ENCODE peak calls at places on chromosome 12, in seven cellular contexts. E is heart left ventricle, P is AG04450, I is heart right ventricle, T is prostate gland, X is A673, Y is body of pancreas. W is an unnamed sample.

GRCh38 chr12:79444089-79444488 is 246.7 kb downstream of the PAWR start:
- DNase-seq in E (no peak), P (no peak), I (no peak), T (no peak), X (peak; percentile 57), Y (no peak), W (no peak)

GRCh38 chr12:29644536-29645162 is 139.1 kb downstream of the TMTC1 start:
- DNase-seq in E (no peak), P (no peak), I (no peak), T (no peak), X (no peak), Y (no peak), W (no peak)

GRCh38 chr12:19273482-19274330 is 144.2 kb downstream of the PLEKHA5 start:
- DNase-seq in E (peak; percentile 79), P (peak; percentile 86), I (peak; percentile 64), T (peak; percentile 35), X (peak; percentile 96), Y (peak; percentile 70), W (peak; percentile 89)

GRCh38 chr12:130401703-130402102 is 64.0 kb downstream of the PIWIL1 start:
- DNase-seq in E (no peak), P (no peak), I (no peak), T (no peak), X (peak; percentile 14), Y (no peak), W (no peak)

GRCh38 chr12:70733385-70733784 is 96.2 kb upstream of the PTPRB start:
- DNase-seq in E (peak; percentile 14), P (no peak), I (no peak), T (peak; percentile 29), X (peak; percentile 88), Y (no peak), W (no peak)

GRCh38 chr12:100553851-100554404 is 19.6 kb upstream of the GAS2L3 start:
- DNase-seq in E (no peak), P (no peak), I (no peak), T (no peak), X (no peak), Y (no peak), W (no peak)

GRCh38 chr12:46523863-46524770 is 151.5 kb upstream of the SLC38A2 start:
- DNase-seq in E (no peak), P (peak; percentile 92), I (no peak), T (no peak), X (no peak), Y (no peak), W (no peak)

GRCh38 chr12:28079539-28079938 is 107.0 kb upstream of the PTHLH start:
- DNase-seq in E (no peak), P (no peak), I (no peak), T (no peak), X (no peak), Y (no peak), W (no peak)

GRCh38 chr12:68423175-68423574 is 91.0 kb upstream of the MDM1 start:
- DNase-seq in E (no peak), P (no peak), I (no peak), T (no peak), X (no peak), Y (no peak), W (no peak)

GRCh38 chr12:71876400-71876799 is 36.8 kb downstream of the TBC1D15 start:
- DNase-seq in E (no peak), P (no peak), I (no peak), T (no peak), X (peak; percentile 65), Y (no peak), W (no peak)

DNA sequence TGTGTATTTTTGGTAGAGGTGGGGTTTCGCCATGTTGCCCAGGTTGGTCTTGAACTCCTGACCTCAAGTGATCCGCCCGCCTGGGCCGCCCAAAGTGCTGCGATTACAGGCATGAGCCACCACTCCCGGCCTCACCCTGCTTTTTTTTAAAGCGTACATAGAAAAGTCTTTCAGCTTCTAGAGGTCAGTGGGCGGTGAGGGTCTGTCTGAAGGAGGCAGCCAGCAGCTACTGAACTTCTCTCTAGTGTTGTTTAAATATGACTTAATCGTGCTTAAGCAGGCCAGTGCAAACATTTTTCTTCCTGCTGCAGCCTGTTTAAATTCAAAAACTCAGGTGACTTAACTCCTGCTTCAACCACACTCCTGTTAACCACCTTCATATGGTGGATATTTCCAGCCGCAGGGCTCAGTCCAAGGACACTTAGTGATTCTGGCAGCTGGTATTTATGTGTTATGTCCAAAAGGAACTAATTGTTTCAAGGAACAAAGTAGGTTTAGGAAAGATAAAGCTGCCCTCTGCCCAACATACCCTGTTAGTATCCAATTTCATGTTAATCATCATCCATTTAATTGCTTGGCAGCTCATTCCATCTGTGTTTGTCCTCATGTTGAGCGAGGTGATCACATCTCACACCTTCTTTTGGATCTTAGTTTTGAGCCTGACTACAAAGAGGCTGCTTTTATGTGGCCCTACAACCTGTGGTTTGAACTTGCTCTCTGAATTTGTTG is 2.0 kb downstream of the PRKAB1 start:
- DNase-seq in E (no peak), P (no peak), I (no peak), T (peak; percentile 56), X (no peak), Y (peak; percentile 67), W (no peak)
- H3K4me3 ChIP-seq in E (no peak overlapping the region), P (no peak overlapping the region), I (no peak overlapping the region), T (no peak overlapping the region), X (no peak overlapping the region), Y (no peak overlapping the region), W (peak overlapping the region; percentile 87)

GRCh38 chr12:106058256-106059182 is 80.2 kb downstream of the NUAK1 start:
- DNase-seq in E (no peak), P (no peak), I (no peak), T (no peak), X (no peak), Y (no peak), W (no peak)
- H3K27ac ChIP-seq in E (no peak overlapping the region), P (no peak overlapping the region), I (no peak overlapping the region), T (no peak overlapping the region), X (no peak overlapping the region), Y (no peak overlapping the region), W (peak overlapping the region; percentile 49)

DNA sequence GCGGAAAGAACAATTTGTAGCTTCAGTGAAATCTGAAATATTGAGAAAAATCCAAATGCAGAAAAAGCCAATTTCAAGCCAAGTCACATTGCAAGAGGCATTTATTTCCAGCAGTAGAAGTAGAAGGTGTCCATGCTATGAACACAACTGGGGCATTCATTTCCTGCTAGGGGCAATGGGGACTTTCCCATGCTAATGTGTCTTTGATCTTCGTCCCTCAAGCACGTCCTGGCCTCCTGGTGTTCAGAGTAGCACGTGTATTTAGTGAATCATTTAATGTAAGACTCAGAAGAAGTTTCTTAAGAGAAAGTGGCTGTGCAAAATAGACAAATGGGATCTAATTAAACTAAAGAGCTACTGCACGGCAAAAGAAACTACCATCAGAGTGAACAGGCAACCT is 267.9 kb downstream of the TMEM132C start:
- DNase-seq in E (no peak), P (no peak), I (no peak), T (no peak), X (no peak), Y (no peak), W (no peak)
- H3K4me3 ChIP-seq in E (no peak overlapping the region), P (no peak overlapping the region), I (no peak overlapping the region), T (no peak overlapping the region), X (no peak overlapping the region), Y (no peak overlapping the region), W (no peak overlapping the region)

GRCh38 chr12:92582888-92583287 is 119.9 kb upstream of the PLEKHG7 start:
- DNase-seq in E (no peak), P (no peak), I (no peak), T (no peak), X (no peak), Y (no peak), W (no peak)
- H3K27ac ChIP-seq in E (no peak overlapping the region), P (no peak overlapping the region), I (no peak overlapping the region), T (no peak overlapping the region), X (no peak overlapping the region), Y (no peak overlapping the region), W (no peak overlapping the region)

DNA sequence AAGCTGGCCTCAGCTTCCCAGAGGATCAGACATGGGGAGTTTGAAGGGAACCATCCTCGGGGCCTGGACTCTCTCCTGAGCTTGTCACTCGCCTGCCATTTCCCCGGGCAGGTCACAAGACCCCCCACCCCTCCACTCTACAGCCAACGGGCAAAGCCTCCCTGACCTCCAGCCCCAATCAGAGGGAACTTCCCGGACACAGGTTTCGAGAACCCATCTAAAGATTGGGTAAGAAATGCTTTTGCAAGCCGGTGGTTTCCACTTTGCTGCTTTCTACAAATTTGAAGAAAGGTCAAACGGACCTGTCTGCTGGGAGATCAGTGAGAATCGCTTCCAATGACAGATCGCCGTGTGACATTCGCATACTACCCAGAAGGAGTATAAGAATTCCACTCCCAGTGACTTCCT is 89.6 kb downstream of the SCARB1 start:
- DNase-seq in E (no peak), P (no peak), I (no peak), T (no peak), X (no peak), Y (no peak), W (no peak)
- H3K4me3 ChIP-seq in E (peak overlapping the region; percentile 22), P (no peak overlapping the region), I (no peak overlapping the region), T (no peak overlapping the region), X (peak overlapping the region; percentile 29), Y (no peak overlapping the region), W (no peak overlapping the region)

GRCh38 chr12:42372154-42372791 is 46.3 kb downstream of the PPHLN1 start:
- DNase-seq in E (peak; percentile 15), P (no peak), I (no peak), T (no peak), X (peak; percentile 70), Y (no peak), W (no peak)

GRCh38 chr12:42370013-42370412 is 44.0 kb downstream of the PPHLN1 start:
- DNase-seq in E (no peak), P (no peak), I (no peak), T (no peak), X (no peak), Y (no peak), W (no peak)

GRCh38 chr12:42373669-42374068 is 47.7 kb downstream of the PPHLN1 start:
- DNase-seq in E (no peak), P (no peak), I (no peak), T (no peak), X (no peak), Y (no peak), W (no peak)
- H3K27ac ChIP-seq in E (no peak overlapping the region), P (no peak overlapping the region), I (no peak overlapping the region), T (no peak overlapping the region), X (no peak overlapping the region), Y (no peak overlapping the region), W (no peak overlapping the region)

GRCh38 chr12:51322452-51322851 is 1.5 kb downstream of the BIN2 start:
- DNase-seq in E (no peak), P (no peak), I (no peak), T (no peak), X (no peak), Y (no peak), W (no peak)
- H3K4me3 ChIP-seq in E (peak overlapping the region; percentile 75), P (no peak overlapping the region), I (no peak overlapping the region), T (no peak overlapping the region), X (no peak overlapping the region), Y (no peak overlapping the region), W (no peak overlapping the region)

GRCh38 chr12:96365604-96366230 is 34.5 kb downstream of the CDK17 start:
- DNase-seq in E (no peak), P (no peak), I (no peak), T (no peak), X (no peak), Y (no peak), W (no peak)

GRCh38 chr12:96366255-96366654 is 34.0 kb downstream of the CDK17 start:
- DNase-seq in E (no peak), P (no peak), I (no peak), T (no peak), X (no peak), Y (no peak), W (no peak)

GRCh38 chr12:96361074-96361473 is 39.2 kb downstream of the CDK17 start:
- DNase-seq in E (no peak), P (no peak), I (no peak), T (no peak), X (no peak), Y (no peak), W (no peak)

GRCh38 chr12:96360550-96360949 is 39.7 kb downstream of the CDK17 start:
- DNase-seq in E (no peak), P (no peak), I (no peak), T (no peak), X (no peak), Y (no peak), W (no peak)

GRCh38 chr12:96364092-96364700 is 36.0 kb downstream of the CDK17 start:
- DNase-seq in E (no peak), P (no peak), I (no peak), T (no peak), X (no peak), Y (no peak), W (no peak)
- H3K27ac ChIP-seq in E (no peak overlapping the region), P (no peak overlapping the region), I (no peak overlapping the region), T (no peak overlapping the region), X (no peak overlapping the region), Y (no peak overlapping the region), W (no peak overlapping the region)

W was measured in kidney.